ENCODE peak calls at places on chromosomes 7 and 10, in nine cellular contexts. Y, M, B, A, H, I, R, L and C are unnamed samples.

GRCh38 chr10:114239994-114240345 is 916 bp downstream of the VWA2 start:
- DNase-seq in Y (no peak), M (no peak), B (no peak), A (no peak), H (no peak), I (no peak), R (no peak), L (no peak), C (no peak)

GRCh38 chr7:4302203-4302905 is 379.7 kb upstream of the FOXK1 start:
- DNase-seq in Y (peak; percentile 46), M (no peak), B (no peak), A (no peak), H (no peak), I (no peak), R (no peak), L (no peak), C (no peak)

GRCh38 chr10:125782055-125782454 is 6.4 kb upstream of the MMP21 start:
- DNase-seq in Y (no peak), M (no peak), B (no peak), A (no peak), H (no peak), I (no peak), R (no peak), L (no peak), C (no peak)

GRCh38 chr10:1142596-1142995 is 86.4 kb downstream of the WDR37 start:
- DNase-seq in Y (no peak), M (no peak), B (no peak), A (no peak), H (no peak), I (no peak), R (peak; percentile 13), L (peak; percentile 17), C (peak; percentile 30)

GRCh38 chr10:14562615-14563214 is 212.0 kb downstream of the FAM107B start:
- DNase-seq in Y (no peak), M (no peak), B (no peak), A (no peak), H (no peak), I (no peak), R (no peak), L (no peak), C (no peak)

GRCh38 chr10:16440396-16441105 is 3.7 kb downstream of the PTER start:
- DNase-seq in Y (no peak), M (no peak), B (no peak), A (no peak), H (no peak), I (no peak), R (no peak), L (peak; percentile 74), C (no peak)

GRCh38 chr7:36600869-36601530 is 123.3 kb downstream of the AOAH start:
- DNase-seq in Y (no peak), M (peak; percentile 4), B (no peak), A (peak; percentile 50), H (peak; percentile 52), I (no peak), R (no peak), L (peak; percentile 76), C (no peak)

GRCh38 chr7:101121996-101122932 is 4.6 kb upstream of the SERPINE1 start:
- DNase-seq in Y (peak; percentile 97), M (peak; percentile 98), B (peak; percentile 20), A (peak; percentile 99), H (peak; percentile 98), I (peak; percentile 97), R (no peak), L (peak; percentile 88), C (peak; percentile 41)

GRCh38 chr7:150428671-150429451 is 21.6 kb upstream of the GIMAP8 start:
- DNase-seq in Y (peak; percentile 55), M (peak; percentile 59), B (peak; percentile 54), A (peak; percentile 76), H (peak; percentile 82), I (peak; percentile 59), R (no peak), L (peak; percentile 90), C (no peak)

GRCh38 chr7:15801041-15801440 is 114.6 kb upstream of the MEOX2 start:
- DNase-seq in Y (no peak), M (no peak), B (no peak), A (no peak), H (no peak), I (no peak), R (no peak), L (no peak), C (no peak)

GRCh38 chr10:133455611-133456031 is 1.9 kb downstream of the SCART1 start:
- DNase-seq in Y (no peak), M (no peak), B (no peak), A (no peak), H (no peak), I (peak; percentile 48), R (no peak), L (no peak), C (no peak)

GRCh38 chr7:155189600-155189989 is 108.1 kb upstream of the INSIG1 start:
- DNase-seq in Y (no peak), M (no peak), B (no peak), A (no peak), H (no peak), I (no peak), R (no peak), L (no peak), C (no peak)

GRCh38 chr10:59625842-59626522 is 83.7 kb downstream of the SLC16A9 start:
- DNase-seq in Y (no peak), M (peak; percentile 12), B (peak; percentile 19), A (peak; percentile 58), H (peak; percentile 84), I (no peak), R (peak; percentile 73), L (peak; percentile 66), C (peak; percentile 60)

GRCh38 chr7:55255501-55256445 is 109.4 kb upstream of the LANCL2 start:
- DNase-seq in Y (no peak), M (no peak), B (peak; percentile 78), A (peak; percentile 75), H (peak; percentile 71), I (peak; percentile 92), R (peak; percentile 77), L (peak; percentile 81), C (peak; percentile 90)

GRCh38 chr10:93152136-93152535 is 78.4 kb downstream of the CYP26A1 start:
- DNase-seq in Y (no peak), M (peak; percentile 37), B (no peak), A (peak; percentile 41), H (peak; percentile 73), I (no peak), R (no peak), L (peak; percentile 43), C (no peak)

GRCh38 chr10:63264852-63265617 is 131.9 kb downstream of the NRBF2 start:
- DNase-seq in Y (no peak), M (no peak), B (no peak), A (peak; percentile 52), H (peak; percentile 68), I (no peak), R (peak; percentile 73), L (peak; percentile 69), C (no peak)

DNA sequence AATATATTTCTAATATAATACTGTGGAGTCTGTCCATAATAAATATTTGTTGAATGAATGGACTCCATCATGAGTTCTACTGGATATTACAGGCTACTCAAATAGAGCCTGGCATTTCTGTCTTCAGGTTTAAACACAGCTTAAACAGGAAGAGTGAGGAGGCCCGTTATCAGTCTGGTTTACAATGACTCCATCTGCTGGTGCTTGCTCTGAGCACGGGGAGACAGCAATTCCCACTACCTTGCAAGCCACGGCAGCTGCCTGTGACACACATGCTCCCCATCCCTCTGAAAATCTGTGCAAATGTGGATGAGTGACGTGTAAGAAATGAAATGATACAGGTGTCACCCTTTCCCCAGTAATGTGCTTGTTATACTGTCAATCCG is 293.5 kb upstream of the IMMP2L start:
- DNase-seq in Y (no peak), M (no peak), B (peak; percentile 27), A (no peak), H (peak; percentile 25), I (no peak), R (no peak), L (no peak), C (peak; percentile 25)
- TF ChIP-seq CTCF in Y (no peak), M (peak; percentile 49), B (no peak), A (peak; percentile 47), H (peak; percentile 9), I (no peak), R (no peak), L (no peak), C (no peak)

GRCh38 chr7:93097388-93097787 is 20.4 kb downstream of the SAMD9 start:
- DNase-seq in Y (no peak), M (no peak), B (no peak), A (no peak), H (no peak), I (no peak), R (no peak), L (no peak), C (no peak)

DNA sequence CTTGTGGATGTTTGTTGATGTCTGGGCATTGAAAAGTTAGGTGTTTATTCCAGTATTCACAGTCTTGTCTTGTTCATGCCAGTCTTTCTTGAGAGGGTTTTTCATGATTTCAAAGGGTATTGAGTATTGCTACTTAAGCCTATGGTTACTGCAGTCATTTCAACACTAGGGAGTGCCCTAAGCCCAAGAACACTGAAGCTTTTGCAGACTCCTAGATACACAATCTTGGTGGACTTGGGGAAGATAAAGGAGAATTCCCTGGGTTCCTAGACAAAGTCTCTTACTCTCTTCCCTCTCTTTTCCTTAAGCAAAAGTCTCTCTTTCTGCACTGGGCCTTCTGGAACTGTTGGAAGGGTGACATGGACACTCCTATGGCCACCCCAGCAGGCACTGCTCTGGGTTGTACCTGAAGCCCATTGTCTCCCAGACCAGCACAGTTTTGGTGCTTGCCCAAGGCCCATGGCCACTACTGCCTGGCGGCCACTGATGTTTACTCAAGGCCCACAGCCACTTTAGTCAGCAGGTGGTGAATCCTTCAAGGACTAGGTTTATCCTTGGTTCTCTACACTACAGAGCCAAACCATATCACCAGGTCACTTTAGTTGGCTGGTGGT is 24.9 kb downstream of the SAMD9 start:
- DNase-seq in Y (no peak), M (peak; percentile 21), B (no peak), A (peak; percentile 18), H (peak; percentile 65), I (no peak), R (peak; percentile 30), L (peak; percentile 56), C (peak; percentile 12)
- TF ChIP-seq CTCF in Y (peak; percentile 75), M (peak; percentile 49), B (no peak), A (peak; percentile 71), H (peak; percentile 64), I (no peak), R (peak; percentile 65), L (peak; percentile 72), C (no peak)

DNA sequence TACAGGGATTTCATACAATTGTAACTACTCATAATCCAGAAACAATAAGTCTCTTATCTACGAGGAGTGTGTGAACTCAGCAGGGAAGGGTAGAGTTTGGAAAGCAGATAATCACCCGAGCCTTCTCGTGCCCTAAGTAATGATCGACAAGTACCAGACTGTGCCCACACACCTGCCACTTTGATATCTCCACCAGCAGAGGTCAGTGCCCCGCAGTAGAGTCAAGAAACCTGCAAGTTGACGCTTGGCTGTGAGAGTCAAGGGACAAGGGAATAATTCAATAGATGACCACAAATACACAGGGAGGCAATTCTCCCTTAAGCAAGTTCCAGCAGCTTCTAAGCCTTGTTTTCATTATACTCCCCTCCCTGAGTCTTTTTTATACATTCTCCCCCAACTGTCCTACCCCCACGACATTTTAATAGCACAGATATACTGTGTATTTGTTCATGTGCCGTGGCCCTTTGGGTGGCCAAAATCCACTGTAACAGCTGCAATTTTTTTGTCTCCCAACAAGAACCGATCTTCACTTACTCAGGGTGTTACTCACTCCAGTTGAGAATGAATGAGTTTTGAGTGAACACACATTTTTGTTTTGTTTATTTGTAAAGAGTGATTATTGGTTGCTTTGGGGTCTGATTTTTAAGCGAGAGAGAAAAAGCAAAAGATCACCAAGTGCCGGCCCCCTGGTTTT is 106.9 kb upstream of the RHEB start:
- DNase-seq in Y (no peak), M (no peak), B (no peak), A (no peak), H (no peak), I (no peak), R (peak; percentile 37), L (peak; percentile 70), C (peak; percentile 39)
- TF ChIP-seq CTCF in Y (peak; percentile 70), M (peak; percentile 25), B (no peak), A (peak; percentile 28), H (peak; percentile 28), I (peak; percentile 43), R (peak; percentile 73), L (peak; percentile 52), C (peak; percentile 14)

GRCh38 chr7:123916240-123916724 is 8.8 kb upstream of the SPAM1 start:
- DNase-seq in Y (no peak), M (no peak), B (no peak), A (no peak), H (peak; percentile 7), I (no peak), R (peak; percentile 6), L (peak; percentile 47), C (no peak)
- TF ChIP-seq CTCF in Y (peak; percentile 74), M (no peak), B (peak; percentile 32), A (no peak), H (peak; percentile 11), I (no peak), R (peak; percentile 65), L (peak; percentile 20), C (no peak)